ENCODE peak calls at places on chromosomes 11 and 22, in four cellular contexts. R is suprapubic skin, O is ovary, H is NB4. V is an unnamed sample.

GRCh38 chr11:20110908-20111669 is 49.2 kb downstream of the DBX1 start:
- DNase-seq in H (peak), R (no peak), O (peak), V (peak)

GRCh38 chr22:23075525-23076216 is 5.4 kb downstream of the GNAZ start:
- DNase-seq in H (no peak), R (no peak), O (no peak), V (no peak)

GRCh38 chr11:130448416-130449068 is at the start of gene ADAMTS15:
- DNase-seq in O (peak), R (peak), H (peak), V (peak)

GRCh38 chr11:104556606-104557301 is 341.5 kb downstream of the CASP12 start:
- DNase-seq in O (no peak), H (no peak), R (no peak), V (no peak)

GRCh38 chr11:9646324-9646723 is 17.6 kb upstream of the SWAP70 start:
- DNase-seq in R (no peak), H (no peak), O (no peak), V (no peak)

GRCh38 chr11:11253487-11253886 is 99.6 kb downstream of the CSNK2A3 start:
- DNase-seq in H (no peak), R (no peak), O (no peak), V (no peak)

GRCh38 chr11:77055056-77055680 is 11.6 kb upstream of the CAPN5 start:
- DNase-seq in R (no peak), O (no peak), H (no peak), V (no peak)

GRCh38 chr11:94647926-94648325 is 80.8 kb downstream of the PIWIL4 start:
- DNase-seq in H (no peak), O (peak), R (no peak), V (no peak)

GRCh38 chr11:124669193-124669592 is 4.3 kb downstream of the SIAE start:
- DNase-seq in O (peak), R (no peak), H (peak), V (peak)

GRCh38 chr11:104534268-104534667 is 364.0 kb downstream of the CASP12 start:
- DNase-seq in R (no peak), O (no peak), H (peak), V (no peak)

GRCh38 chr11:130178441-130178971 is 18.9 kb downstream of the ST14 start:
- DNase-seq in H (no peak), R (no peak), O (no peak), V (no peak)

GRCh38 chr11:111335124-111335535 is 36.8 kb downstream of the POU2AF3 start:
- DNase-seq in H (no peak), O (no peak), R (no peak), V (no peak)

GRCh38 chr22:29520851-29521250 is 32.7 kb downstream of the THOC5 start:
- DNase-seq in R (no peak), H (no peak), O (no peak), V (no peak)

GRCh38 chr11:33402066-33402465 is 144.9 kb downstream of the HIPK3 start:
- DNase-seq in H (no peak), R (no peak), O (no peak), V (no peak)

GRCh38 chr11:35377262-35377661 is 42.1 kb downstream of the SLC1A2 start:
- DNase-seq in O (no peak), H (no peak), R (no peak), V (no peak)

GRCh38 chr11:67277231-67277961 is 11.1 kb downstream of the GRK2 start:
- DNase-seq in O (peak), R (peak), H (peak), V (peak)

GRCh38 chr22:45903355-45904149 is 73.4 kb downstream of the WNT7B start:
- DNase-seq in R (no peak), H (peak), O (no peak), V (no peak)

GRCh38 chr11:74680035-74680671 is 51.1 kb downstream of the CHRDL2 start:
- DNase-seq in H (no peak), O (peak), R (peak), V (no peak)

GRCh38 chr11:33530824-33531223 is 169.8 kb downstream of the C11orf91 start:
- DNase-seq in R (no peak), O (no peak), H (no peak), V (no peak)

GRCh38 chr11:124114942-124115781 is at the start of gene VWA5A:
- DNase-seq in R (peak), O (peak), H (peak), V (peak)

GRCh38 chr11:5696210-5696609 is 6.6 kb downstream of the TRIM22 start:
- DNase-seq in H (no peak), R (no peak), O (no peak), V (no peak)

GRCh38 chr11:68532719-68533369 is 72.3 kb downstream of the PPP6R3 start:
- DNase-seq in R (no peak), H (no peak), O (no peak), V (no peak)

GRCh38 chr11:88801484-88802123 is 264.2 kb downstream of the GRM5 start:
- DNase-seq in H (no peak), O (no peak), R (no peak), V (no peak)

GRCh38 chr22:49320714-49321476 is 506.8 kb downstream of the BRD1 start:
- DNase-seq in O (no peak), R (no peak), H (no peak), V (peak)

GRCh38 chr11:67302571-67303131 is 679 bp upstream of the SSH3 start:
- DNase-seq in H (peak), O (no peak), R (peak), V (no peak)

GRCh38 chr11:45333506-45333971 is 47.4 kb upstream of the SYT13 start:
- DNase-seq in H (peak), O (peak), R (no peak), V (no peak)

GRCh38 chr11:12388939-12389670 is 11.7 kb downstream of the PARVA start:
- DNase-seq in O (no peak), H (no peak), R (no peak), V (no peak)

GRCh38 chr11:118224512-118225180 is at the start of gene JAML:
- DNase-seq in O (no peak), H (peak), R (no peak), V (no peak)

GRCh38 chr11:132685174-132685611 is 847.1 kb downstream of the OPCML start:
- DNase-seq in O (no peak), R (no peak), H (peak), V (no peak)

GRCh38 chr11:90448280-90448679 is 225.4 kb upstream of the CHORDC1 start:
- DNase-seq in H (no peak), O (no peak), R (no peak), V (no peak)

GRCh38 chr11:68309621-68310185 is 2.7 kb upstream of the LRP5 start:
- DNase-seq in R (no peak), O (no peak), H (no peak), V (no peak)

GRCh38 chr22:48897959-48898358 is 929.7 kb downstream of the BRD1 start:
- DNase-seq in O (no peak), R (no peak), H (no peak), V (peak)

GRCh38 chr11:91497847-91498246 is 726.8 kb upstream of the FAT3 start:
- DNase-seq in H (no peak), R (no peak), O (no peak), V (no peak)

GRCh38 chr22:30920407-30920806 is 48.2 kb downstream of the MORC2 start:
- DNase-seq in H (peak), O (peak), R (peak), V (peak)

GRCh38 chr22:36303874-36304273 is 50.9 kb downstream of the APOL1 start:
- DNase-seq in O (no peak), R (no peak), H (no peak), V (no peak)
- TF ChIP-seq POLR2A in O (no peak), R (no peak), H (no peak), V (no peak)

DNA sequence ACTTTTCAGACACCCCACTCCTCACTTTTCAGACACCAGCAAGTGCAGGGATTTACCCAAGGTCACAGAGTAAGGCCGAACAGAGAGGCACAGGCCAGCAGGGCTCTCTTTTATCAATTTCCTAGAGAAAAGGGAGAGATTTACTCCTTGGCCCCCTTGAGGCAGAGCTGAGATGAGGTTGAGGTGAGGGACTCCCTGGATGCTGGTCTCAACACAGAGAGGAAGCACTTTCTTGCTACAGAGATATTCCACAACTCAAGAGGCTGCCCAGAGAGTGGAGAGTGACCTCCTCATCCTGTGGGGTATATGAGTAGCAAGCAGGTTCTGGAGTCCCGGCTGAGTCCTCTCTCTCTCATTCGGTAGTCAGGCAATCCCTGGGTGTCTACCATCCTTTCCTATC is 2.0 kb upstream of the ARHGEF17 start:
- DNase-seq in O (no peak), R (no peak), H (peak), V (no peak)
- TF ChIP-seq CTCF in O (no peak), R (no peak), H (no peak), V (no peak)

GRCh38 chr11:116791002-116791812 is 472 bp downstream of the APOA5 start:
- DNase-seq in O (peak), R (peak), H (peak), V (peak)
- H3K4me3 ChIP-seq in O (no peak), R (peak), H (no peak), V (no peak)

DNA sequence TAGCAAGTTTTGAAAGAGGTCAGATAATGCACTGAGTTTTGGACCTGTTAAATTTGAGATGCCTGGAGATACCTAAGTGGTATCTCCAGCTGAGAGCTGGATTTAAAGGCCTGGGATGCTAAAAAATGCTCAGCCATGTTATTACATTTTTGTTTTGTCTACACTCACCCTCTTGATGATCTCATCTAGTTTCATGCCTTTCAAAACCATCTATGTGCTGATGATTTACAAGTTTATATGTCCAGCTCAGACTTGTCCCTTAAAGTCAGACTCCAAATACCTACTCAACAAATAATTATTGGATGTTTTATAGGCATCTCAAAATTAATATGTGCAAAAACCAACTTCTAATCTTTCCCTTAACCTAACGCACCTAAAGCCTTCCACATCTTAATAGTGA is 103.6 kb upstream of the OR9G4 start:
- DNase-seq in O (no peak), H (no peak), R (no peak), V (no peak)
- TF ChIP-seq POLR2A in O (no peak), H (no peak), R (no peak), V (no peak)

GRCh38 chr11:112778091-112778889 is 182.9 kb upstream of the NCAM1 start:
- DNase-seq in O (no peak), R (no peak), H (no peak), V (no peak)
- TF ChIP-seq CTCF in O (no peak), R (no peak), H (no peak), V (no peak)

DNA sequence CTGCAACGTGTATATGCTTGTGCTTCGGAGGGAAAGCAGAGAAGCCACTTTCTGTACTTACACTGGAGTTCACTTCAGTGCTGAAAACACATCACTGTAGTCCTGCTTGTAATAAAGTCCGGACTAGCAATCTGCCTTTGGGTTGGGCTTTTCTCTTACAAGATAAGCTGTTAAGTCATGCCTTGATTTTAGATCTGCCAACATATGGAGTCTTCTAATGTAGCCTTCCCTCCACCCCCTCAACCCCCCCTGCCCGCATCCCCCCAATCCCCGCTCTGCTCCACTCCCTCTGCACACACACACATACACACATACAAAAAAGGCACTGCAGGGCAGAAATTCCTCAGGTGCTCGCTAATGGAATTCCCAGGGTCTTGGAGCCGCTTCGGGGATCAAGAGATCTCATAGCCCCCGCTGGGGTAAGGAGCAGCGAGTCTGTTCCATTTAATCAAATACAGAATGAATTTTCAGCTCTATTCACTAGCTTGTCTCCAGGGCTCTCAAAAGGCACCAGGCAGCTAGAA is 3.4 kb downstream of the CDON start:
- DNase-seq in H (no peak), O (no peak), R (no peak), V (no peak)
- H3K4me3 ChIP-seq in H (no peak), O (peak), R (peak), V (no peak)

GRCh38 chr22:38732251-38732815 is 23.5 kb downstream of the SUN2 start:
- DNase-seq in H (no peak), R (no peak), O (no peak), V (no peak)
- TF ChIP-seq POLR2A in H (no peak), R (no peak), O (no peak), V (no peak)